ENCODE peak calls at places on chromosomes 12 and 14, in seven cellular contexts. J is GM04503, G is tibial artery, N is DMS79 treated with DMSO at 0.1 percent for 48 hours, T is T-helper 1 cell, I is mesothelial cell of epicardium, F is AG10803. E is an unnamed sample.

GRCh38 chr12:3046441-3047200 is 30.6 kb upstream of the TSPAN9 start:
- DNase-seq in J (no peak), G (no peak), N (no peak), T (no peak), I (no peak), F (peak), E (no peak)

GRCh38 chr12:105273601-105274000 is 37.6 kb upstream of the APPL2 start:
- DNase-seq in J (no peak), G (no peak), N (peak), T (no peak), I (no peak), F (no peak), E (no peak)

GRCh38 chr12:11763760-11764520 is 114.5 kb downstream of the ETV6 start:
- DNase-seq in J (peak), G (no peak), N (no peak), T (no peak), I (no peak), F (peak), E (no peak)

GRCh38 chr12:40002178-40003169 is 103.4 kb downstream of the SLC2A13 start:
- DNase-seq in J (no peak), G (no peak), N (no peak), T (no peak), I (no peak), F (no peak), E (no peak)

GRCh38 chr14:22588419-22589095 is 467 bp downstream of the DAD1 start:
- DNase-seq in J (no peak), G (no peak), N (no peak), T (peak), I (no peak), F (no peak), E (no peak)

GRCh38 chr12:72622556-72622955 is 350.4 kb downstream of the TRHDE start:
- DNase-seq in J (no peak), G (no peak), N (no peak), T (no peak), I (no peak), F (no peak), E (no peak)

GRCh38 chr14:53011053-53011462 is 60.2 kb upstream of the FERMT2 start:
- DNase-seq in J (peak), G (peak), N (no peak), T (no peak), I (no peak), F (peak), E (peak)

GRCh38 chr12:12628013-12628412 is 16.3 kb downstream of the CREBL2 start:
- DNase-seq in J (no peak), G (no peak), N (no peak), T (no peak), I (no peak), F (peak), E (peak)

GRCh38 chr14:104177411-104177810 is 39.0 kb downstream of the KIF26A start:
- DNase-seq in J (no peak), G (no peak), N (no peak), T (no peak), I (no peak), F (no peak), E (no peak)

GRCh38 chr12:64080319-64081008 is 141.6 kb downstream of the KICS2 start:
- DNase-seq in J (no peak), G (no peak), N (no peak), T (no peak), I (no peak), F (no peak), E (no peak)

GRCh38 chr14:87014854-87015253 is 978.1 kb downstream of the GALC start:
- DNase-seq in J (no peak), G (no peak), N (no peak), T (no peak), I (no peak), F (no peak), E (peak)

GRCh38 chr14:67934087-67934486 is 114.5 kb downstream of the RAD51B start:
- DNase-seq in J (peak), G (no peak), N (peak), T (peak), I (no peak), F (peak), E (peak)

E was measured in SJCRH30.